ENCODE peak calls at places on chromosomes 6 and 20, in eight cellular contexts. Y is lung, O is spleen, F is fibroblast of lung, G is aorta, S is mammary epithelial cell, L is heart right ventricle, W is mesenchymal stem cell. M is an unnamed sample.

GRCh38 chr6:95551678-95552324 is 25.5 kb upstream of the MANEA start:
- DNase-seq in F (no peak), G (no peak), Y (no peak), S (no peak), O (no peak), W (no peak), L (no peak), M (no peak)

GRCh38 chr6:21049572-21049971 is 515.3 kb downstream of the CDKAL1 start:
- DNase-seq in L (no peak), F (peak; percentile 41), Y (no peak), O (no peak), G (no peak), S (no peak), W (no peak), M (no peak)

GRCh38 chr6:74585779-74586178 is 620.1 kb downstream of the COL12A1 start:
- DNase-seq in O (no peak), S (peak; percentile 39), Y (no peak), G (no peak), W (no peak), L (no peak), F (peak; percentile 49), M (no peak)

GRCh38 chr6:28929887-28930620 is 6.3 kb upstream of the TRIM27 start:
- DNase-seq in S (no peak), G (no peak), W (no peak), O (no peak), F (no peak), Y (no peak), L (no peak), M (no peak)

GRCh38 chr6:161748535-161749386 is 474.9 kb upstream of the AGPAT4 start:
- DNase-seq in L (peak; percentile 41), Y (no peak), O (no peak), S (no peak), G (no peak), W (peak; percentile 9), F (peak; percentile 33), M (no peak)

GRCh38 chr20:43534791-43535350 is 24.0 kb upstream of the SGK2 start:
- DNase-seq in F (no peak), G (no peak), O (no peak), L (no peak), Y (no peak), S (no peak), W (no peak), M (no peak)

GRCh38 chr6:30970946-30971345 is 12.6 kb upstream of the MUC21 start:
- DNase-seq in Y (no peak), L (no peak), S (peak; percentile 8), G (no peak), F (no peak), O (no peak), W (no peak), M (no peak)

GRCh38 chr6:40695750-40696415 is 108.7 kb upstream of the LRFN2 start:
- DNase-seq in L (no peak), Y (no peak), G (no peak), O (peak; percentile 66), F (no peak), S (no peak), W (no peak), M (no peak)

GRCh38 chr6:157221049-157221816 is 102.1 kb downstream of the TMEM242 start:
- DNase-seq in W (peak; percentile 66), Y (peak; percentile 89), G (peak; percentile 89), F (peak; percentile 71), S (peak; percentile 73), O (peak; percentile 95), L (peak; percentile 85), M (peak; percentile 90)

GRCh38 chr6:17835784-17836183 is 129.1 kb upstream of the NUP153 start:
- DNase-seq in G (no peak), Y (no peak), O (no peak), S (no peak), F (no peak), L (no peak), W (no peak), M (no peak)

GRCh38 chr20:48823960-48824497 is 3.8 kb downstream of the PREX1 start:
- DNase-seq in G (no peak), L (no peak), W (no peak), S (peak; percentile 90), O (no peak), F (peak; percentile 27), Y (no peak), M (no peak)

GRCh38 chr6:29666826-29667130 is 9.9 kb downstream of the MOG start:
- DNase-seq in L (no peak), O (no peak), F (no peak), W (no peak), S (no peak), G (no peak), Y (no peak), M (no peak)

GRCh38 chr6:161549977-161550655 is 276.3 kb upstream of the AGPAT4 start:
- DNase-seq in Y (no peak), L (no peak), O (no peak), S (peak; percentile 1), W (no peak), F (no peak), G (no peak), M (no peak)

GRCh38 chr20:43564993-43565757 is 6.3 kb downstream of the SGK2 start:
- DNase-seq in W (no peak), L (no peak), F (no peak), G (no peak), O (no peak), S (no peak), Y (no peak), M (no peak)

GRCh38 chr6:5085638-5086293 is 625 bp downstream of the PPP1R3G start:
- DNase-seq in G (peak; percentile 67), Y (no peak), F (peak; percentile 38), L (peak; percentile 55), S (peak; percentile 21), O (peak; percentile 81), W (peak; percentile 70), M (peak; percentile 73)

GRCh38 chr6:90605749-90606344 is 19.0 kb upstream of the MAP3K7 start:
- DNase-seq in W (no peak), F (no peak), O (no peak), G (no peak), Y (no peak), S (no peak), L (no peak), M (no peak)

GRCh38 chr6:133814797-133815196 is 74.1 kb upstream of the TCF21 start:
- DNase-seq in F (peak; percentile 67), L (no peak), G (peak; percentile 48), Y (no peak), W (peak; percentile 69), O (no peak), S (peak; percentile 70), M (peak; percentile 36)

GRCh38 chr20:51660741-51661608 is 107.2 kb downstream of the ATP9A start:
- DNase-seq in Y (no peak), G (no peak), S (peak; percentile 29), F (peak; percentile 95), W (peak; percentile 51), L (no peak), O (peak; percentile 11), M (no peak)

GRCh38 chr20:7490288-7490687 is 450.0 kb downstream of the HAO1 start:
- DNase-seq in L (no peak), G (no peak), Y (no peak), F (no peak), W (no peak), O (no peak), S (no peak), M (no peak)

GRCh38 chr6:104227502-104227901 is 632.2 kb downstream of the HACE1 start:
- DNase-seq in O (no peak), Y (no peak), L (no peak), G (no peak), W (peak; percentile 49), F (no peak), S (no peak), M (no peak)

GRCh38 chr6:100228437-100229424 is 234.7 kb upstream of the MCHR2 start:
- DNase-seq in G (peak; percentile 82), S (peak; percentile 62), L (peak; percentile 68), O (peak; percentile 88), F (peak; percentile 63), W (peak; percentile 66), Y (peak; percentile 72), M (peak; percentile 78)

DNA sequence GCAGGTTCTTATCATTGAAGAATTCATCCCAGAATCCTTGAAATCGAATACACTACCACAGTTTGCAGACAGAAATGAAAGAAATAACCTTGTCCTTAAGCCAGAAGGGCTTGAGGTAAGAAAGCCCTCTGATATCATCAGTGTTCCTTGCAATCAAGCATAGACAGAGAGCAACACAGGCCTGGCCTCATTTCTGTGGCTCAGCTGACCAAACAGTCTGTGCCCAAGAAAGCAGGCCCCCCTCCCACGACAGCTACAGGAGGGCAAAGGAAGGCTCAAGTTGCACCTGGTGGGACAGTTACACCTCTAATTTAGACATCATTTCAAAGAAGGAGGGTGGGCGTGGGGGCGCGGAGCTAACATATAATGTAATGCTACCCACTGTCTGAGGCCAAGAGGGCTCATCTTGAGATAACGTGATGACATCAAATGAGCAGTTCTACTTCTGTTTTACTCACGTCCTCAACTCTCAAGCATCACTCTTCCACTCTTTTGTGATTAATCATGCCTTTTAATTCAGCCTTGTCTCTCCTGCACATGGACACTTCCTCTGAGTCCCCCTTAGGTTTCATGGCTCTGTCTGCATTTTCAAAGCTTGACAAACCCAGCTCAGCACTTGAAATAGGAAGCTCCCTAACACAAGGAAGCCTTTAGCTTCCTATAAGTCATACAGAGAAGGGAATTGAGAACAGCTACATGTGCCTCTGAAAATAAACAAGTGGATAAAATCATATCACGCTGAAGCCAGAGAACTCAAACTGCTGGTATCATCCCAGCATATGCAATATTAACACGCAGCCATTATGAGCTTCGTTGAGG is 21.4 kb downstream of the KIF16B start:
- DNase-seq in F (no peak), S (no peak), W (no peak), Y (no peak), L (no peak), O (no peak), G (no peak), M (no peak)
- H3K9me3 ChIP-seq in F (no peaks in the 10 kb centered on the region), S (no peaks in the 10 kb centered on the region), W (no peaks in the 10 kb centered on the region), Y (no peaks in the 10 kb centered on the region), L (no peaks in the 10 kb centered on the region), O (no peaks in the 10 kb centered on the region), G (no peaks in the 10 kb centered on the region), M (no peaks in the 10 kb centered on the region)

DNA sequence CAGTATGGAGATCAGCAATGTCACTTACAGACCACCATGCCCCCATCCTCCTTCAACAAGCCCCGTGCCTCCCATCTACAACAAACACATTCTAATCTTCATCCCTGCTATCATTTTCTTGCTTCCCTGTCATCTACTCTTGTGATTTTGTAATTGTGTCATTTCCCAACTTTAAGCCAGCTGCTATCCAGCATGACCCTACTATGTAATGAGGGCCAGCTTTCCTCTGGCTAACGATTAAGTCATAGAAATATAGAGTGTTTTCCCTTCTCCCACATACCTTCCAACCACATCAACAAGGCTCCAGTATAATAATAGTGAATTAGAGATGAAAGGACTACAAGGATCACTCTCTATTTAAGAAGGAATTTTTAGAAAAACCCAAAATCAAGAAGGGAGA is 607.0 kb downstream of the TENT5A start:
- DNase-seq in G (no peak), Y (no peak), L (no peak), W (peak; percentile 28), O (no peak), S (no peak), F (no peak), M (no peak)
- H3K9me3 ChIP-seq in G (peaks cover 1% of the 10 kb centered on the region), Y (no peaks in the 10 kb centered on the region), L (peaks cover 16% of the 10 kb centered on the region), W (no peaks in the 10 kb centered on the region), O (peaks cover 13% of the 10 kb centered on the region), S (no peaks in the 10 kb centered on the region), F (no peaks in the 10 kb centered on the region), M (no peaks in the 10 kb centered on the region)

GRCh38 chr6:169379495-169380070 is 125.9 kb upstream of the THBS2 start:
- DNase-seq in G (no peak), S (no peak), W (no peak), F (no peak), Y (no peak), O (no peak), L (no peak), M (no peak)
- H3K9me3 ChIP-seq in G (no peaks in the 10 kb centered on the region), S (peaks cover 16% of the 10 kb centered on the region), W (peaks cover 59% of the 10 kb centered on the region), F (no peaks in the 10 kb centered on the region), Y (peaks cover 17% of the 10 kb centered on the region), O (peaks cover 20% of the 10 kb centered on the region), L (peaks cover 24% of the 10 kb centered on the region), M (no peaks in the 10 kb centered on the region)

GRCh38 chr6:67882436-67883311 is 752.4 kb upstream of the ADGRB3 start:
- DNase-seq in L (no peak), G (no peak), W (no peak), Y (no peak), F (no peak), O (no peak), S (no peak), M (no peak)
- H3K9me3 ChIP-seq in L (peaks cover 62% of the 10 kb centered on the region), G (no peaks in the 10 kb centered on the region), W (peaks cover 28% of the 10 kb centered on the region), Y (peaks cover 2% of the 10 kb centered on the region), F (no peaks in the 10 kb centered on the region), O (peaks cover 14% of the 10 kb centered on the region), S (peaks cover 28% of the 10 kb centered on the region), M (no peaks in the 10 kb centered on the region)

M was measured in tibial artery.